ENCODE peak calls at places on chromosomes 7 and 10, in six cellular contexts. One of them, this sample, is unnamed.

GRCh38 chr10:61166489-61166888 is 222.5 kb upstream of the RHOBTB1 start:
- ATAC-seq in GM12878: no peak
- ATAC-seq in HepG2: no peak
- ATAC-seq in K562: no peak
- ATAC-seq in A549: no peak
- ATAC-seq in upper lobe of left lung: no peak
- ATAC-seq in this sample: no peak

GRCh38 chr7:121398246-121398645 is 2.1 kb upstream of the FAM3C start:
- ATAC-seq in GM12878: no peak
- ATAC-seq in HepG2: no peak
- ATAC-seq in K562: no peak
- ATAC-seq in A549: no peak
- ATAC-seq in upper lobe of left lung: no peak
- ATAC-seq in this sample: no peak

GRCh38 chr7:100791881-100792666 is 35.2 kb downstream of the EPHB4 start:
- ATAC-seq in GM12878: no peak
- ATAC-seq in HepG2: peak; percentile 86
- ATAC-seq in K562: peak; percentile 36
- ATAC-seq in A549: peak; percentile 20
- ATAC-seq in upper lobe of left lung: no peak
- ATAC-seq in this sample: no peak

GRCh38 chr10:110842305-110842952 is 29.3 kb upstream of the PDCD4 start:
- ATAC-seq in GM12878: peak; percentile 31
- ATAC-seq in HepG2: no peak
- ATAC-seq in K562: no peak
- ATAC-seq in A549: no peak
- ATAC-seq in upper lobe of left lung: no peak
- ATAC-seq in this sample: no peak

GRCh38 chr10:66627156-66627555 is 298.7 kb upstream of the LRRTM3 start:
- ATAC-seq in GM12878: peak; percentile 96
- ATAC-seq in HepG2: peak; percentile 92
- ATAC-seq in K562: no peak
- ATAC-seq in A549: peak; percentile 59
- ATAC-seq in upper lobe of left lung: no peak
- ATAC-seq in this sample: no peak

GRCh38 chr7:131503639-131504038 is 52.8 kb downstream of the PODXL start:
- ATAC-seq in GM12878: no peak
- ATAC-seq in HepG2: peak; percentile 32
- ATAC-seq in K562: no peak
- ATAC-seq in A549: no peak
- ATAC-seq in upper lobe of left lung: no peak
- ATAC-seq in this sample: no peak

GRCh38 chr7:64999165-65000004 is 7.1 kb downstream of the ERV3-1 start:
- ATAC-seq in GM12878: peak; percentile 51
- ATAC-seq in HepG2: peak; percentile 71
- ATAC-seq in K562: peak; percentile 80
- ATAC-seq in A549: no peak
- ATAC-seq in upper lobe of left lung: no peak
- ATAC-seq in this sample: peak; percentile 35

GRCh38 chr7:105662998-105663397 is 81.7 kb upstream of the EFCAB10 start:
- ATAC-seq in GM12878: no peak
- ATAC-seq in HepG2: no peak
- ATAC-seq in K562: no peak
- ATAC-seq in A549: no peak
- ATAC-seq in upper lobe of left lung: no peak
- ATAC-seq in this sample: no peak

GRCh38 chr7:100126239-100126930 is 382 bp upstream of the MBLAC1 start:
- ATAC-seq in GM12878: peak; percentile 7
- ATAC-seq in HepG2: peak; percentile 8
- ATAC-seq in K562: peak; percentile 52
- ATAC-seq in A549: no peak
- ATAC-seq in upper lobe of left lung: peak; percentile 20
- ATAC-seq in this sample: no peak

GRCh38 chr10:91077549-91078017 is 142.9 kb upstream of the PCGF5 start:
- ATAC-seq in GM12878: no peak
- ATAC-seq in HepG2: no peak
- ATAC-seq in K562: no peak
- ATAC-seq in A549: no peak
- ATAC-seq in upper lobe of left lung: no peak
- ATAC-seq in this sample: no peak

GRCh38 chr10:77392236-77392721 is 245.3 kb downstream of the KCNMA1 start:
- ATAC-seq in GM12878: peak; percentile 56
- ATAC-seq in HepG2: no peak
- ATAC-seq in K562: no peak
- ATAC-seq in A549: peak; percentile 79
- ATAC-seq in upper lobe of left lung: peak; percentile 5
- ATAC-seq in this sample: peak; percentile 56

GRCh38 chr7:31023877-31024276 is 28.2 kb upstream of the ADCYAP1R1 start:
- ATAC-seq in GM12878: peak; percentile 58
- ATAC-seq in HepG2: no peak
- ATAC-seq in K562: no peak
- ATAC-seq in A549: no peak
- ATAC-seq in upper lobe of left lung: no peak
- ATAC-seq in this sample: no peak

GRCh38 chr7:128777156-128778123 is 1.8 kb upstream of the OPN1SW start:
- ATAC-seq in GM12878: no peak
- ATAC-seq in HepG2: peak; percentile 20
- ATAC-seq in K562: no peak
- ATAC-seq in A549: no peak
- ATAC-seq in upper lobe of left lung: no peak
- ATAC-seq in this sample: no peak

GRCh38 chr10:132604686-132605085 is 67.1 kb downstream of the INPP5A start:
- ATAC-seq in GM12878: no peak
- ATAC-seq in HepG2: no peak
- ATAC-seq in K562: no peak
- ATAC-seq in A549: no peak
- ATAC-seq in upper lobe of left lung: no peak
- ATAC-seq in this sample: no peak

GRCh38 chr10:19788902-19789301 is 27.3 kb upstream of the PLXDC2 start:
- ATAC-seq in GM12878: no peak
- ATAC-seq in HepG2: no peak
- ATAC-seq in K562: no peak
- ATAC-seq in A549: no peak
- ATAC-seq in upper lobe of left lung: no peak
- ATAC-seq in this sample: no peak

GRCh38 chr7:2638224-2638991 is 6.6 kb downstream of the TTYH3 start:
- ATAC-seq in GM12878: no peak
- ATAC-seq in HepG2: peak; percentile 54
- ATAC-seq in K562: no peak
- ATAC-seq in A549: no peak
- ATAC-seq in upper lobe of left lung: no peak
- ATAC-seq in this sample: no peak

GRCh38 chr10:22911889-22912762 is 15.7 kb upstream of the ARMC3 start:
- ATAC-seq in GM12878: no peak
- ATAC-seq in HepG2: no peak
- ATAC-seq in K562: peak; percentile 65
- ATAC-seq in A549: no peak
- ATAC-seq in upper lobe of left lung: no peak
- ATAC-seq in this sample: no peak

GRCh38 chr10:113712755-113713154 is 33.0 kb downstream of the CASP7 start:
- ATAC-seq in GM12878: no peak
- ATAC-seq in HepG2: no peak
- ATAC-seq in K562: no peak
- ATAC-seq in A549: no peak
- ATAC-seq in upper lobe of left lung: no peak
- ATAC-seq in this sample: no peak

GRCh38 chr7:11272352-11272751 is 298.7 kb downstream of the PHF14 start:
- ATAC-seq in GM12878: no peak
- ATAC-seq in HepG2: no peak
- ATAC-seq in K562: no peak
- ATAC-seq in A549: no peak
- ATAC-seq in upper lobe of left lung: no peak
- ATAC-seq in this sample: no peak

GRCh38 chr7:131628634-131629033 is 72.2 kb upstream of the PODXL start:
- ATAC-seq in GM12878: no peak
- ATAC-seq in HepG2: no peak
- ATAC-seq in K562: no peak
- ATAC-seq in A549: no peak
- ATAC-seq in upper lobe of left lung: no peak
- ATAC-seq in this sample: no peak

GRCh38 chr7:70787772-70788171 is 344.2 kb upstream of the GALNT17 start:
- ATAC-seq in GM12878: no peak
- ATAC-seq in HepG2: no peak
- ATAC-seq in K562: no peak
- ATAC-seq in A549: no peak
- ATAC-seq in upper lobe of left lung: no peak
- ATAC-seq in this sample: no peak

GRCh38 chr7:44534501-44534900 is 6.6 kb downstream of the NPC1L1 start:
- ATAC-seq in GM12878: peak; percentile 94
- ATAC-seq in HepG2: peak; percentile 82
- ATAC-seq in K562: peak; percentile 93
- ATAC-seq in A549: peak; percentile 72
- ATAC-seq in upper lobe of left lung: no peak
- ATAC-seq in this sample: no peak
- H3K4me3 ChIP-seq in GM12878: no peak overlapping the region
- H3K4me3 ChIP-seq in HepG2: no peak overlapping the region
- H3K4me3 ChIP-seq in K562: no peak overlapping the region
- H3K4me3 ChIP-seq in A549: no peak overlapping the region
- H3K4me3 ChIP-seq in upper lobe of left lung: no peak overlapping the region
- H3K4me3 ChIP-seq in this sample: no peak overlapping the region

GRCh38 chr10:79413196-79413595 is 32.2 kb downstream of the ZCCHC24 start:
- ATAC-seq in GM12878: peak; percentile 71
- ATAC-seq in HepG2: no peak
- ATAC-seq in K562: peak; percentile 55
- ATAC-seq in A549: no peak
- ATAC-seq in upper lobe of left lung: no peak
- ATAC-seq in this sample: no peak

GRCh38 chr10:79416578-79417255 is 28.7 kb downstream of the ZCCHC24 start:
- ATAC-seq in GM12878: no peak
- ATAC-seq in HepG2: no peak
- ATAC-seq in K562: no peak
- ATAC-seq in A549: no peak
- ATAC-seq in upper lobe of left lung: no peak
- ATAC-seq in this sample: no peak

GRCh38 chr10:79415736-79416577 is 29.5 kb downstream of the ZCCHC24 start:
- ATAC-seq in GM12878: no peak
- ATAC-seq in HepG2: no peak
- ATAC-seq in K562: peak; percentile 48
- ATAC-seq in A549: no peak
- ATAC-seq in upper lobe of left lung: no peak
- ATAC-seq in this sample: no peak

GRCh38 chr10:79412516-79412915 is 32.9 kb downstream of the ZCCHC24 start:
- ATAC-seq in GM12878: no peak
- ATAC-seq in HepG2: no peak
- ATAC-seq in K562: no peak
- ATAC-seq in A549: no peak
- ATAC-seq in upper lobe of left lung: no peak
- ATAC-seq in this sample: no peak

DNA sequence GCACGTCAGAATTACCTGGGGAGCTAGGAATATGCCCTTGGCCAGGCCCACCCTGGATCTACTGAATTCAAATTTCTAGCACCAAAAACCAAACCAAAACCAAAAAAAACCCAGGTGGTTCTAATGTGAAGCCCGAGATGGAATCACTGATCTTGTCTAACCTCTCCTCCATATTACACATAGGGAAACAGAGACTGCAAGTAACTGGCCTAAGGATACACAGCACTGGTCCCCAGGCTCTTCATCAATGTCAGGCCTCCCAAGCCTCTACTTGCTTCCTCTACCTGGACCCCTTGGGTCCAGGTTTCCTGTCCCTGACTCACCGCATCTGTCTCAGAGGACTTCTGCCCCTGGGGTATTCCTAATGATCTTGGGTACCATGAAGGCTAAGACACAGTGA is 30.7 kb downstream of the ZCCHC24 start:
- ATAC-seq in GM12878: no peak
- ATAC-seq in HepG2: no peak
- ATAC-seq in K562: no peak
- ATAC-seq in A549: no peak
- ATAC-seq in upper lobe of left lung: no peak
- ATAC-seq in this sample: no peak
- TF ChIP-seq EP300 in GM12878: no peak
- TF ChIP-seq EP300 in HepG2: no peak
- TF ChIP-seq EP300 in K562: no peak
- TF ChIP-seq EP300 in A549: no peak
- TF ChIP-seq EP300 in upper lobe of left lung: no peak
- TF ChIP-seq EP300 in this sample: no peak

DNA sequence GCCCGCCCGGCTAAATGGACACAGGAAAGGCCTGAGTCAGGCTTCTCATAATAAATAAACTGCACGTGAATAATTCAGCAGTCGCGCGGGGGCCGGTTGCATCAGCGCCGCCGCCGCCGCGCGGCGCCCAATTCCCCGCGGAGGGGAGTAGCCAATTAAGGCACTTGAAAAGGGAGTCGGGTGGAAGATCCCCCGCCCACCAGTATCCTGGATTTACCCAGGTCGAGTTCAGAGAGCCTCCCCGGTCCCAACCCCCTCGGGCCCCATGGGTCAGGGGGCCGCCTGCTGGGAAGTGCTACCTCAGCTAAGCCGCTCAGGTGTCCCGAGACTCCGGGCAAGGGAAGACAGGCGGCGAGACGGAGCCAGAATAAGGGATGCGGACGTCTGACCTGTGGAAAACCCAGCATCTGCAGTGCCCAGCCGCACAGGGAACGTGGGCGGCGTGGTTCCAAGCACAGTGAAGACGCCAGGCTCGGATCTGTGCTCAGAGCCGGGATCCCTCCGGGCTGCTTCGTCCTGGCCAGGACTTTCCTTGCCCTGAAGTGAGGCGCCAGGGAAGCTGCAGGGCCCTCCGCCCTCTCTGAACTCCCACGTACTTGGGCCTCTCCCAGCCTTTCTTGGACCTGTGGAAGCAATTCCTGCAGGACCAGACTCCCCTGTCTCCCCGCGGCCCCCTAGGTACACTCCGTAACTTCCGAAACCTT is 7.3 kb upstream of the LBX1 start:
- ATAC-seq in GM12878: no peak
- ATAC-seq in HepG2: no peak
- ATAC-seq in K562: peak; percentile 42
- ATAC-seq in A549: no peak
- ATAC-seq in upper lobe of left lung: no peak
- ATAC-seq in this sample: no peak
- H3K4me3 ChIP-seq in GM12878: no peak overlapping the region
- H3K4me3 ChIP-seq in HepG2: no peak overlapping the region
- H3K4me3 ChIP-seq in K562: no peak overlapping the region
- H3K4me3 ChIP-seq in A549: no peak overlapping the region
- H3K4me3 ChIP-seq in upper lobe of left lung: no peak overlapping the region
- H3K4me3 ChIP-seq in this sample: no peak overlapping the region

GRCh38 chr10:16999665-17000451 is 129.8 kb downstream of the CUBN start:
- ATAC-seq in GM12878: no peak
- ATAC-seq in HepG2: no peak
- ATAC-seq in K562: no peak
- ATAC-seq in A549: no peak
- ATAC-seq in upper lobe of left lung: no peak
- ATAC-seq in this sample: peak; percentile 60

GRCh38 chr10:17003666-17004065 is 125.9 kb downstream of the CUBN start:
- ATAC-seq in GM12878: no peak
- ATAC-seq in HepG2: no peak
- ATAC-seq in K562: no peak
- ATAC-seq in A549: no peak
- ATAC-seq in upper lobe of left lung: no peak
- ATAC-seq in this sample: no peak

GRCh38 chr10:17003151-17003550 is 126.5 kb downstream of the CUBN start:
- ATAC-seq in GM12878: peak; percentile 46
- ATAC-seq in HepG2: no peak
- ATAC-seq in K562: peak; percentile 98
- ATAC-seq in A549: no peak
- ATAC-seq in upper lobe of left lung: no peak
- ATAC-seq in this sample: no peak

GRCh38 chr10:17001297-17001744 is 128.3 kb downstream of the CUBN start:
- ATAC-seq in GM12878: no peak
- ATAC-seq in HepG2: no peak
- ATAC-seq in K562: no peak
- ATAC-seq in A549: no peak
- ATAC-seq in upper lobe of left lung: no peak
- ATAC-seq in this sample: peak; percentile 32

GRCh38 chr10:17001961-17002749 is 127.5 kb downstream of the CUBN start:
- ATAC-seq in GM12878: peak; percentile 74
- ATAC-seq in HepG2: no peak
- ATAC-seq in K562: no peak
- ATAC-seq in A549: no peak
- ATAC-seq in upper lobe of left lung: peak; percentile 73
- ATAC-seq in this sample: peak; percentile 77
- TF ChIP-seq EP300 in GM12878: no peak
- TF ChIP-seq EP300 in HepG2: no peak
- TF ChIP-seq EP300 in K562: no peak
- TF ChIP-seq EP300 in A549: no peak
- TF ChIP-seq EP300 in upper lobe of left lung: no peak
- TF ChIP-seq EP300 in this sample: no peak